ENCODE peak calls at places on chromosomes 3 and 15, in six cellular contexts. One of them, this sample, is unnamed. For H3K27me3, the result is how much of the 10 kb centered on the place peaks cover.

GRCh38 chr3:128076783-128077624 is 24.8 kb downstream of the SEC61A1 start:
- DNase-seq in dorsolateral prefrontal cortex: no peak
- DNase-seq in adrenal gland: no peak
- DNase-seq in IMR-90: no peak
- DNase-seq in heart left ventricle: peak
- DNase-seq in prostate gland: no peak
- DNase-seq in this sample: no peak

GRCh38 chr3:32405155-32405554 is 13.5 kb downstream of the CMTM7 start:
- DNase-seq in dorsolateral prefrontal cortex: no peak
- DNase-seq in adrenal gland: no peak
- DNase-seq in IMR-90: peak
- DNase-seq in heart left ventricle: no peak
- DNase-seq in prostate gland: no peak
- DNase-seq in this sample: no peak

GRCh38 chr3:113832477-113833164 is 6.0 kb upstream of the GRAMD1C start:
- DNase-seq in dorsolateral prefrontal cortex: no peak
- DNase-seq in adrenal gland: no peak
- DNase-seq in IMR-90: no peak
- DNase-seq in heart left ventricle: no peak
- DNase-seq in prostate gland: no peak
- DNase-seq in this sample: no peak

GRCh38 chr15:45884755-45885445 is 250.1 kb downstream of the SQOR start:
- DNase-seq in dorsolateral prefrontal cortex: no peak
- DNase-seq in adrenal gland: no peak
- DNase-seq in IMR-90: no peak
- DNase-seq in heart left ventricle: no peak
- DNase-seq in prostate gland: no peak
- DNase-seq in this sample: no peak

GRCh38 chr3:88661433-88661824 is 446.0 kb upstream of the EPHA3 start:
- DNase-seq in dorsolateral prefrontal cortex: no peak
- DNase-seq in adrenal gland: no peak
- DNase-seq in IMR-90: no peak
- DNase-seq in heart left ventricle: no peak
- DNase-seq in prostate gland: no peak
- DNase-seq in this sample: no peak

GRCh38 chr3:47573190-47574172 is 5.2 kb downstream of the CSPG5 start:
- DNase-seq in dorsolateral prefrontal cortex: no peak
- DNase-seq in adrenal gland: no peak
- DNase-seq in IMR-90: no peak
- DNase-seq in heart left ventricle: no peak
- DNase-seq in prostate gland: no peak
- DNase-seq in this sample: no peak

GRCh38 chr15:70664494-70664893 is 98.9 kb downstream of the UACA start:
- DNase-seq in dorsolateral prefrontal cortex: no peak
- DNase-seq in adrenal gland: no peak
- DNase-seq in IMR-90: no peak
- DNase-seq in heart left ventricle: no peak
- DNase-seq in prostate gland: no peak
- DNase-seq in this sample: no peak

GRCh38 chr15:39426552-39427532 is 154.0 kb upstream of the THBS1 start:
- DNase-seq in dorsolateral prefrontal cortex: no peak
- DNase-seq in adrenal gland: peak
- DNase-seq in IMR-90: peak
- DNase-seq in heart left ventricle: peak
- DNase-seq in prostate gland: no peak
- DNase-seq in this sample: peak

GRCh38 chr3:44469914-44470313 is 7.6 kb downstream of the ZNF445 start:
- DNase-seq in dorsolateral prefrontal cortex: no peak
- DNase-seq in adrenal gland: no peak
- DNase-seq in IMR-90: no peak
- DNase-seq in heart left ventricle: no peak
- DNase-seq in prostate gland: no peak
- DNase-seq in this sample: no peak

DNA sequence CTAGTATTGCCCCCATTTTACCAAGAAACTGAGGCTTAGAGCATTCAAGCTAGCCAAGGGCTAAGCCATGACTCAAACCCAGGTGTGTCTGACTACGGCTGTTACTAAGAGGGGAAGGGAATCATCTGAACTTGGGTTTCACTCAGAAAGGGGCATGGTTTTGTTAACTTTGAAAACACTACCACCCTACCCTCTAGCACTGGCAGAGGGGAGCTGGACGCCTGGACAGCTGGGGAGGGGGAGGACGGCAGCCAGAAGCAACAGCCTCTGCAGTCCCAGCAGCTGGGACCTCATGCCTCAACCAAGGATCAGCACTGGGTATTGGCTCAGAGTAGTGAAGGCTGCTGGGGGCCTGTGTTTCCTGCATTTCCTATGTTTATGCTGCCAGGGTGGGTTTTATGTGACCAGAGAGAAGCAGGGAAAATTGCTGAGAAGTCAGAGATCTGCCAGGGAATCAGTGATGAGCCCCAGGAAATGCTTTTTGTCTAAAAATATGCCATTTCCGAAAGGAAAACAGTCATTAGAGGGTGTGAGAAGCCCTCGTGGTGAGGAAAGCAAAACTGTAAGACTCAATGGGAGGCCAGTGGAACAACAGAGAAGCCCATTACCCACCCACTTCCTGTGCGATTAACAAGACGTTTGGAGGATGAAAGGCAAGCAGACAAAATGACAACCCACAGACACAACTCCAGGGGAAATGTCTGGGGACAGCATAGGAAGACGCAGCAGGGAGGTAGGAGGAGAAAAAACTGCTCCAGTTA is 41.2 kb downstream of the LIPC start:
- DNase-seq in dorsolateral prefrontal cortex: no peak
- DNase-seq in adrenal gland: no peak
- DNase-seq in IMR-90: peak
- DNase-seq in heart left ventricle: no peak
- DNase-seq in prostate gland: no peak
- DNase-seq in this sample: no peak
- H3K4me3 ChIP-seq in dorsolateral prefrontal cortex: no peak
- H3K4me3 ChIP-seq in adrenal gland: no peak
- H3K4me3 ChIP-seq in IMR-90: no peak
- H3K4me3 ChIP-seq in heart left ventricle: no peak
- H3K4me3 ChIP-seq in prostate gland: no peak
- H3K4me3 ChIP-seq in this sample: no peak

GRCh38 chr3:62371735-62372591 is 1.4 kb downstream of the FEZF2 start:
- DNase-seq in dorsolateral prefrontal cortex: no peak
- DNase-seq in adrenal gland: no peak
- DNase-seq in IMR-90: no peak
- DNase-seq in heart left ventricle: no peak
- DNase-seq in prostate gland: no peak
- DNase-seq in this sample: no peak

GRCh38 chr3:62372621-62373041 is 719 bp downstream of the FEZF2 start:
- DNase-seq in dorsolateral prefrontal cortex: no peak
- DNase-seq in adrenal gland: no peak
- DNase-seq in IMR-90: no peak
- DNase-seq in heart left ventricle: no peak
- DNase-seq in prostate gland: no peak
- DNase-seq in this sample: no peak

GRCh38 chr3:62370112-62371031 is 3.0 kb downstream of the FEZF2 start:
- DNase-seq in dorsolateral prefrontal cortex: no peak
- DNase-seq in adrenal gland: no peak
- DNase-seq in IMR-90: no peak
- DNase-seq in heart left ventricle: no peak
- DNase-seq in prostate gland: no peak
- DNase-seq in this sample: no peak

GRCh38 chr3:62369476-62369743 is 3.9 kb downstream of the FEZF2 start:
- DNase-seq in dorsolateral prefrontal cortex: no peak
- DNase-seq in adrenal gland: no peak
- DNase-seq in IMR-90: no peak
- DNase-seq in heart left ventricle: no peak
- DNase-seq in prostate gland: no peak
- DNase-seq in this sample: no peak

DNA sequence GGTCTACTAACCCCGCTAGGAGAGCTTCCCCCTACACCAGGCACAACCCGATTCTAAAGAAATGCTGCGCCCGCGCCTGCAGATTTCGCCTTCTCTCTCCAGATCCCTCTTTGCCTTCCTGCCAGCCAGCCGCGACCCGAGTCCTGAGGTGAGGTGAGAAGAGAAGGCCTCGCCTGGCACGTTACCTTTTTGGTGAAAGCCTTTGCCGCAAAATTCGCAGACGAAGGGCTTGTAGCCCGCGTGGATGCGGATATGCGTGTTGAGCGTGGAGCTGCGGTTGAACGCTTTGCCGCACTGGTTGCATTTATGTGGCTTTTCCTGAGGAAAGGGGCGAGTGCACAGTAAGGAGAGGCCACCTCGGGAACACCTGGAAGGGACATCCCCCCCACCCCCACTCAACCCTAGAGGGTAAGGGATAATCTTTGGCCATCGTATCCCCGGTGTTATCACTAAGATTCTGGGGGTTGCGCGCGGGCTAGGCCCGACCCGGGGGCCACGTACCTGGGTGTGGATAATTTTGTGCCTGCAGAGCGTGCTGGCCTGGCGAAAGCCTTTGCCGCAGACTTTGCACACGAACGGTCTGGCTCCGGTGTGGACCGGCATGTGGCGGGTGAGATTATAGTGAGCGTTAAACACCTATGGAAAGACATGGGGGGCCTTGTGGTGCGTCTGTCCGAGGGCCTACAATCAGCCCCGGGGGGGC is 2.2 kb downstream of the FEZF2 start:
- DNase-seq in dorsolateral prefrontal cortex: no peak
- DNase-seq in adrenal gland: no peak
- DNase-seq in IMR-90: no peak
- DNase-seq in heart left ventricle: no peak
- DNase-seq in prostate gland: no peak
- DNase-seq in this sample: no peak
- H3K27me3 ChIP-seq in dorsolateral prefrontal cortex: half or more
- H3K27me3 ChIP-seq in adrenal gland: half or more
- H3K27me3 ChIP-seq in IMR-90: half or more
- H3K27me3 ChIP-seq in heart left ventricle: half or more
- H3K27me3 ChIP-seq in prostate gland: half or more
- H3K27me3 ChIP-seq in this sample: half or more

GRCh38 chr3:186080849-186081438 is 27.9 kb downstream of the ETV5 start:
- DNase-seq in dorsolateral prefrontal cortex: no peak
- DNase-seq in adrenal gland: no peak
- DNase-seq in IMR-90: no peak
- DNase-seq in heart left ventricle: no peak
- DNase-seq in prostate gland: no peak
- DNase-seq in this sample: no peak

GRCh38 chr3:186082150-186082549 is 26.7 kb downstream of the ETV5 start:
- DNase-seq in dorsolateral prefrontal cortex: no peak
- DNase-seq in adrenal gland: no peak
- DNase-seq in IMR-90: no peak
- DNase-seq in heart left ventricle: no peak
- DNase-seq in prostate gland: no peak
- DNase-seq in this sample: no peak

GRCh38 chr3:186084264-186084663 is 24.6 kb downstream of the ETV5 start:
- DNase-seq in dorsolateral prefrontal cortex: no peak
- DNase-seq in adrenal gland: no peak
- DNase-seq in IMR-90: no peak
- DNase-seq in heart left ventricle: no peak
- DNase-seq in prostate gland: no peak
- DNase-seq in this sample: no peak

GRCh38 chr3:186081678-186082077 is 27.2 kb downstream of the ETV5 start:
- DNase-seq in dorsolateral prefrontal cortex: no peak
- DNase-seq in adrenal gland: no peak
- DNase-seq in IMR-90: no peak
- DNase-seq in heart left ventricle: no peak
- DNase-seq in prostate gland: no peak
- DNase-seq in this sample: no peak

GRCh38 chr3:186083746-186084145 is 25.1 kb downstream of the ETV5 start:
- DNase-seq in dorsolateral prefrontal cortex: no peak
- DNase-seq in adrenal gland: no peak
- DNase-seq in IMR-90: peak
- DNase-seq in heart left ventricle: no peak
- DNase-seq in prostate gland: no peak
- DNase-seq in this sample: no peak
- H3K4me3 ChIP-seq in dorsolateral prefrontal cortex: no peak
- H3K4me3 ChIP-seq in adrenal gland: no peak
- H3K4me3 ChIP-seq in IMR-90: no peak
- H3K4me3 ChIP-seq in heart left ventricle: no peak
- H3K4me3 ChIP-seq in prostate gland: no peak
- H3K4me3 ChIP-seq in this sample: no peak

DNA sequence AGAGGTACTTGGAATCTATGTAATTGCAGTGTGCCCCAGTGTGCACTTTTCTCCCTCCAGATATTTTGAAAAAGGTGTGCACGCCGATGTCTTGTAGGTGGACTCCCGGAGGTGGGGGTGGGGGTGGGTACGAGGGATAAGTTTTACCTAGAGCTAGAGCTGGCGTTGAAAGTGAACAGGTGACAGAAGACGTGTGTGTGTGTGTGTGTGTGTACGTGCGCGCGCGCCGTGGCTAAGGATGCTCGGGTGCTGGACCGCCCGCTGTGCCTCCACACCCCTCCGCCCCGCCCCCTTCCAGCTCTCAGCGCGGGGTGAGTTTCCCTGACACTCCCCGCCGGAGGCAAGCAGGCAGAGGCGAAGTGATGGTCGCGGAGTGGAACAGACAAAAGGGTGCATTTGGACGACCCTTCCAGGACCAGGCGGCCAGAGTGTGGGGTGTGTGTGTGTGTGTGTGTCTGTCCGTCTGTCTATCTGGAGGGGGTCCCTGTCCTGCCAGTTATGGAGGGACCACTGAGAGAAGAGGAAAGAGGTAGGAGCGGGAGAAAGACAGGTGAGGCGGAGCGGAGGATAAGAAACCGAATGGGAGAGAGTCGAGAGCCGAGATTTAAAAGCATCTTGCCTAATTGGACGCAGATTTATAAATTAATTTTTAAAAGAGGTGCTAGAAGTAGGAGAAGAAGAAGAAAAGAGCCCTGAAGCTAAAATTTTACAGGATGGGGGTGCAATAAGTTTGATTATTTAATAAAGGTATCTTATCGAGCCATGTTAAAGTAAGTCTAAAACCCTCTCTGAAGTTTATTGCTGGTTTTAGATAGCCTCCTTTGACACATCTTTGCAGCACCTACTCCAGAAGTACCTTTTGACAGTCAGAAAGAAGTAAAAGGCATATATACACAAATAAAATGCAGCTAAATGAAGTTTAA is 335.8 kb upstream of the THRB start:
- DNase-seq in dorsolateral prefrontal cortex: no peak
- DNase-seq in adrenal gland: no peak
- DNase-seq in IMR-90: no peak
- DNase-seq in heart left ventricle: no peak
- DNase-seq in prostate gland: no peak
- DNase-seq in this sample: no peak
- H3K27me3 ChIP-seq in dorsolateral prefrontal cortex: under half
- H3K27me3 ChIP-seq in adrenal gland: under half
- H3K27me3 ChIP-seq in IMR-90: under half
- H3K27me3 ChIP-seq in heart left ventricle: under half
- H3K27me3 ChIP-seq in prostate gland: under half
- H3K27me3 ChIP-seq in this sample: under half